ENCODE peak calls at places on chromosomes 4 and X, in eight cellular contexts. One of them, this sample, is unnamed.

GRCh38 chrX:94515009-94515408 is 841.0 kb downstream of the FAM133A start:
- DNase-seq in SK-N-SH: no peak
- DNase-seq in RPMI8226: no peak
- DNase-seq in MG63: no peak
- DNase-seq in LHCN-M2: no peak
- DNase-seq in HEK293T: no peak
- DNase-seq in NCI-H774: no peak
- DNase-seq in SW480: no peak
- DNase-seq in this sample: no peak

GRCh38 chr4:186400676-186401075 is 134.7 kb downstream of the F11 start:
- DNase-seq in SK-N-SH: no peak
- DNase-seq in RPMI8226: no peak
- DNase-seq in MG63: no peak
- DNase-seq in LHCN-M2: peak
- DNase-seq in HEK293T: no peak
- DNase-seq in NCI-H774: no peak
- DNase-seq in SW480: no peak
- DNase-seq in this sample: no peak

GRCh38 chr4:23819041-23819511 is 70.8 kb downstream of the PPARGC1A start:
- DNase-seq in SK-N-SH: no peak
- DNase-seq in RPMI8226: no peak
- DNase-seq in MG63: peak
- DNase-seq in LHCN-M2: peak
- DNase-seq in HEK293T: no peak
- DNase-seq in NCI-H774: no peak
- DNase-seq in SW480: no peak
- DNase-seq in this sample: no peak

GRCh38 chr4:5893013-5893580 is at the start of gene CRMP1:
- DNase-seq in SK-N-SH: peak
- DNase-seq in RPMI8226: no peak
- DNase-seq in MG63: no peak
- DNase-seq in LHCN-M2: no peak
- DNase-seq in HEK293T: peak
- DNase-seq in NCI-H774: peak
- DNase-seq in SW480: no peak
- DNase-seq in this sample: no peak

GRCh38 chr4:39660757-39661156 is 22.1 kb upstream of the SMIM14 start:
- DNase-seq in SK-N-SH: no peak
- DNase-seq in RPMI8226: no peak
- DNase-seq in MG63: no peak
- DNase-seq in LHCN-M2: no peak
- DNase-seq in HEK293T: no peak
- DNase-seq in NCI-H774: no peak
- DNase-seq in SW480: no peak
- DNase-seq in this sample: no peak

GRCh38 chr4:109739547-109739946 is 9.7 kb upstream of the PLA2G12A start:
- DNase-seq in SK-N-SH: no peak
- DNase-seq in RPMI8226: no peak
- DNase-seq in MG63: no peak
- DNase-seq in LHCN-M2: no peak
- DNase-seq in HEK293T: no peak
- DNase-seq in NCI-H774: no peak
- DNase-seq in SW480: no peak
- DNase-seq in this sample: no peak

GRCh38 chr4:168612435-168613139 is 115.7 kb downstream of the PALLD start:
- DNase-seq in SK-N-SH: no peak
- DNase-seq in RPMI8226: no peak
- DNase-seq in MG63: no peak
- DNase-seq in LHCN-M2: peak
- DNase-seq in HEK293T: no peak
- DNase-seq in NCI-H774: no peak
- DNase-seq in SW480: no peak
- DNase-seq in this sample: no peak

GRCh38 chr4:142549726-142550463 is 296.2 kb downstream of the INPP4B start:
- DNase-seq in SK-N-SH: no peak
- DNase-seq in RPMI8226: no peak
- DNase-seq in MG63: peak
- DNase-seq in LHCN-M2: peak
- DNase-seq in HEK293T: no peak
- DNase-seq in NCI-H774: peak
- DNase-seq in SW480: peak
- DNase-seq in this sample: no peak

GRCh38 chr4:15003441-15003890 is 1.2 kb downstream of the CPEB2 start:
- DNase-seq in SK-N-SH: peak
- DNase-seq in RPMI8226: peak
- DNase-seq in MG63: peak
- DNase-seq in LHCN-M2: peak
- DNase-seq in HEK293T: peak
- DNase-seq in NCI-H774: peak
- DNase-seq in SW480: peak
- DNase-seq in this sample: no peak

GRCh38 chr4:120685756-120686278 is 236.7 kb downstream of the PRDM5 start:
- DNase-seq in SK-N-SH: no peak
- DNase-seq in RPMI8226: no peak
- DNase-seq in MG63: no peak
- DNase-seq in LHCN-M2: peak
- DNase-seq in HEK293T: no peak
- DNase-seq in NCI-H774: no peak
- DNase-seq in SW480: no peak
- DNase-seq in this sample: no peak

GRCh38 chrX:13835825-13836224 is 18.9 kb upstream of the GPM6B start:
- DNase-seq in SK-N-SH: no peak
- DNase-seq in RPMI8226: peak
- DNase-seq in MG63: no peak
- DNase-seq in LHCN-M2: no peak
- DNase-seq in HEK293T: no peak
- DNase-seq in NCI-H774: no peak
- DNase-seq in SW480: no peak
- DNase-seq in this sample: no peak

GRCh38 chrX:154597221-154597620 is 12.3 kb downstream of the CTAG1A start:
- DNase-seq in SK-N-SH: no peak
- DNase-seq in RPMI8226: no peak
- DNase-seq in MG63: no peak
- DNase-seq in LHCN-M2: no peak
- DNase-seq in HEK293T: no peak
- DNase-seq in NCI-H774: no peak
- DNase-seq in SW480: no peak
- DNase-seq in this sample: no peak

GRCh38 chrX:150127216-150127615 is 188.9 kb upstream of the EOLA2 start:
- DNase-seq in SK-N-SH: no peak
- DNase-seq in RPMI8226: no peak
- DNase-seq in MG63: no peak
- DNase-seq in LHCN-M2: no peak
- DNase-seq in HEK293T: no peak
- DNase-seq in NCI-H774: no peak
- DNase-seq in SW480: no peak
- DNase-seq in this sample: no peak

GRCh38 chr4:128394778-128395177 is 107.2 kb upstream of the PGRMC2 start:
- DNase-seq in SK-N-SH: no peak
- DNase-seq in RPMI8226: no peak
- DNase-seq in MG63: peak
- DNase-seq in LHCN-M2: peak
- DNase-seq in HEK293T: no peak
- DNase-seq in NCI-H774: no peak
- DNase-seq in SW480: no peak
- DNase-seq in this sample: no peak

GRCh38 chr4:77269505-77269904 is 112.5 kb downstream of the CCNG2 start:
- DNase-seq in SK-N-SH: no peak
- DNase-seq in RPMI8226: no peak
- DNase-seq in MG63: no peak
- DNase-seq in LHCN-M2: no peak
- DNase-seq in HEK293T: no peak
- DNase-seq in NCI-H774: no peak
- DNase-seq in SW480: peak
- DNase-seq in this sample: no peak

GRCh38 chrX:96430756-96431455 is 253.7 kb upstream of the DIAPH2 start:
- DNase-seq in SK-N-SH: no peak
- DNase-seq in RPMI8226: no peak
- DNase-seq in MG63: no peak
- DNase-seq in LHCN-M2: no peak
- DNase-seq in HEK293T: no peak
- DNase-seq in NCI-H774: no peak
- DNase-seq in SW480: no peak
- DNase-seq in this sample: no peak

GRCh38 chr4:118288097-118288496 is 64.7 kb downstream of the PRSS12 start:
- DNase-seq in SK-N-SH: no peak
- DNase-seq in RPMI8226: no peak
- DNase-seq in MG63: no peak
- DNase-seq in LHCN-M2: no peak
- DNase-seq in HEK293T: no peak
- DNase-seq in NCI-H774: no peak
- DNase-seq in SW480: no peak
- DNase-seq in this sample: no peak

GRCh38 chr4:2781911-2782310 is 11.0 kb upstream of the SH3BP2 start:
- DNase-seq in SK-N-SH: no peak
- DNase-seq in RPMI8226: no peak
- DNase-seq in MG63: no peak
- DNase-seq in LHCN-M2: no peak
- DNase-seq in HEK293T: no peak
- DNase-seq in NCI-H774: no peak
- DNase-seq in SW480: no peak
- DNase-seq in this sample: no peak

GRCh38 chrX:37371578-37371981 is 22.4 kb downstream of the PRRG1 start:
- DNase-seq in SK-N-SH: no peak
- DNase-seq in RPMI8226: no peak
- DNase-seq in MG63: peak
- DNase-seq in LHCN-M2: peak
- DNase-seq in HEK293T: no peak
- DNase-seq in NCI-H774: no peak
- DNase-seq in SW480: no peak
- DNase-seq in this sample: no peak

GRCh38 chr4:78451407-78451806 is 100.2 kb upstream of the ANXA3 start:
- DNase-seq in SK-N-SH: no peak
- DNase-seq in RPMI8226: no peak
- DNase-seq in MG63: no peak
- DNase-seq in LHCN-M2: no peak
- DNase-seq in HEK293T: no peak
- DNase-seq in NCI-H774: no peak
- DNase-seq in SW480: no peak
- DNase-seq in this sample: no peak

GRCh38 chrX:133350751-133351150 is 64.5 kb downstream of the GPC4 start:
- DNase-seq in SK-N-SH: no peak
- DNase-seq in RPMI8226: no peak
- DNase-seq in MG63: no peak
- DNase-seq in LHCN-M2: no peak
- DNase-seq in HEK293T: no peak
- DNase-seq in NCI-H774: no peak
- DNase-seq in SW480: no peak
- DNase-seq in this sample: no peak

GRCh38 chrX:143934542-143934941 is 50.7 kb downstream of the UBE2NL start:
- DNase-seq in SK-N-SH: no peak
- DNase-seq in RPMI8226: no peak
- DNase-seq in MG63: no peak
- DNase-seq in LHCN-M2: peak
- DNase-seq in HEK293T: no peak
- DNase-seq in NCI-H774: no peak
- DNase-seq in SW480: no peak
- DNase-seq in this sample: no peak

GRCh38 chr4:184267673-184268573 is 50.2 kb upstream of the ENPP6 start:
- DNase-seq in SK-N-SH: no peak
- DNase-seq in RPMI8226: peak
- DNase-seq in MG63: peak
- DNase-seq in LHCN-M2: peak
- DNase-seq in HEK293T: no peak
- DNase-seq in NCI-H774: no peak
- DNase-seq in SW480: peak
- DNase-seq in this sample: no peak

GRCh38 chrX:52271212-52271611 is 86.5 kb downstream of the MAGED4 start:
- DNase-seq in SK-N-SH: no peak
- DNase-seq in RPMI8226: no peak
- DNase-seq in MG63: no peak
- DNase-seq in LHCN-M2: peak
- DNase-seq in HEK293T: no peak
- DNase-seq in NCI-H774: no peak
- DNase-seq in SW480: peak
- DNase-seq in this sample: no peak

GRCh38 chr4:110518889-110519490 is 43.0 kb downstream of the ENPEP start:
- DNase-seq in SK-N-SH: peak
- DNase-seq in RPMI8226: peak
- DNase-seq in MG63: no peak
- DNase-seq in LHCN-M2: peak
- DNase-seq in HEK293T: peak
- DNase-seq in NCI-H774: no peak
- DNase-seq in SW480: peak
- DNase-seq in this sample: no peak

GRCh38 chr4:36990108-36990872 is 254.3 kb upstream of the NWD2 start:
- DNase-seq in SK-N-SH: no peak
- DNase-seq in RPMI8226: no peak
- DNase-seq in MG63: no peak
- DNase-seq in LHCN-M2: no peak
- DNase-seq in HEK293T: no peak
- DNase-seq in NCI-H774: no peak
- DNase-seq in SW480: no peak
- DNase-seq in this sample: no peak

GRCh38 chr4:155353923-155354540 is 22.7 kb downstream of the MAP9 start:
- DNase-seq in SK-N-SH: peak
- DNase-seq in RPMI8226: peak
- DNase-seq in MG63: peak
- DNase-seq in LHCN-M2: peak
- DNase-seq in HEK293T: peak
- DNase-seq in NCI-H774: no peak
- DNase-seq in SW480: peak
- DNase-seq in this sample: no peak

GRCh38 chrX:31063114-31063513 is 8.7 kb downstream of the FTHL17 start:
- DNase-seq in SK-N-SH: no peak
- DNase-seq in RPMI8226: no peak
- DNase-seq in MG63: no peak
- DNase-seq in LHCN-M2: no peak
- DNase-seq in HEK293T: no peak
- DNase-seq in NCI-H774: no peak
- DNase-seq in SW480: no peak
- DNase-seq in this sample: no peak

This sample was measured in NCI-H1436 treated with DMSO at 0.1 percent for 48 hours.